ENCODE peak calls at places on chromosome 16, in seven cellular contexts. E is lung; R is astrocyte of the spinal cord; T is activated CD4-positive, alpha-beta T cell treated with anti-CD3 and anti-CD28 coated beads for 48 hours; B is stimulated activated CD8-positive, alpha-beta memory T cell treated with anti-CD3 and anti-CD28 coated beads, Interleukin-12 subunit alpha, Interleukin-12 subunit beta, amount 100 ng/mL, for 4 hours; I is A549; J is hypothalamus. Q is an unnamed sample.

GRCh38 chr16:59859606-59860402 is 1125.7 kb upstream of the GOT2 start:
- DNase-seq in E (no peak), J (no peak), R (no peak), I (no peak), T (no peak), B (no peak), Q (no peak)

GRCh38 chr16:919658-920631 is 50.8 kb downstream of the LMF1 start:
- DNase-seq in B (no peak), I (no peak), J (no peak), T (no peak), R (peak), E (no peak), Q (no peak)

GRCh38 chr16:27483083-27483437 is 66.7 kb downstream of the GTF3C1 start:
- DNase-seq in J (no peak), T (no peak), B (no peak), E (no peak), I (no peak), R (no peak), Q (no peak)

GRCh38 chr16:6880263-6880662 is 452.4 kb upstream of the RBFOX1 start:
- DNase-seq in B (no peak), R (no peak), I (no peak), T (no peak), E (no peak), J (no peak), Q (no peak)

GRCh38 chr16:3950343-3951193 is 70.1 kb upstream of the CREBBP start:
- DNase-seq in B (no peak), E (peak), R (peak), I (peak), J (no peak), T (no peak), Q (no peak)

GRCh38 chr16:82011199-82011641 is at the start of gene SDR42E1:
- DNase-seq in B (peak), I (peak), R (no peak), T (peak), E (peak), J (no peak), Q (no peak)

GRCh38 chr16:70682239-70683145 is 3.4 kb downstream of the MTSS2 start:
- DNase-seq in T (no peak), I (no peak), E (no peak), J (no peak), B (no peak), R (no peak), Q (no peak)

GRCh38 chr16:48194828-48195566 is 39.2 kb upstream of the ABCC12 start:
- DNase-seq in B (no peak), J (no peak), I (peak), R (peak), T (no peak), E (no peak), Q (no peak)

GRCh38 chr16:29871822-29872546 is 9.0 kb upstream of the CDIPT start:
- DNase-seq in J (no peak), R (no peak), T (no peak), E (no peak), I (no peak), B (no peak), Q (no peak)

GRCh38 chr16:84879569-84880487 is 60.0 kb downstream of the CRISPLD2 start:
- DNase-seq in T (no peak), R (no peak), E (no peak), J (no peak), I (peak), B (no peak), Q (no peak)

GRCh38 chr16:50585331-50585776 is 37.2 kb downstream of the NKD1 start:
- DNase-seq in T (no peak), B (no peak), E (peak), R (no peak), J (peak), I (no peak), Q (peak)

GRCh38 chr16:82701302-82702022 is 74.7 kb downstream of the CDH13 start:
- DNase-seq in E (no peak), B (no peak), I (no peak), R (peak), T (no peak), J (no peak), Q (no peak)

GRCh38 chr16:88505405-88506082 is 52.5 kb downstream of the ZFPM1 start:
- DNase-seq in E (peak), J (no peak), B (peak), I (peak), T (peak), R (no peak), Q (no peak)

GRCh38 chr16:75044800-75045361 is 46.1 kb downstream of the ZNRF1 start:
- DNase-seq in T (no peak), E (peak), J (no peak), R (peak), I (peak), B (no peak), Q (peak)

GRCh38 chr16:27317320-27317719 is 3.5 kb downstream of the IL4R start:
- DNase-seq in J (no peak), T (peak), R (no peak), B (no peak), E (no peak), I (no peak), Q (no peak)

GRCh38 chr16:23847938-23848337 is 12.2 kb downstream of the PRKCB start:
- DNase-seq in E (no peak), T (peak), B (peak), J (no peak), I (no peak), R (no peak), Q (no peak)

GRCh38 chr16:23836404-23837291 is 865 bp downstream of the PRKCB start:
- DNase-seq in R (no peak), J (no peak), B (peak), I (no peak), T (peak), E (peak), Q (no peak)

GRCh38 chr16:75648265-75649076 is 898 bp downstream of the TERF2IP start:
- DNase-seq in J (peak), T (peak), I (peak), E (peak), R (peak), B (peak), Q (peak)

GRCh38 chr16:87062569-87063442 is 254.4 kb downstream of the C16orf95 start:
- DNase-seq in T (peak), I (peak), J (no peak), E (peak), R (peak), B (no peak), Q (peak)

GRCh38 chr16:70158261-70158939 is 15.2 kb upstream of the CLEC18C start:
- DNase-seq in T (no peak), R (no peak), B (no peak), J (no peak), I (peak), E (no peak), Q (no peak)

GRCh38 chr16:78642621-78643285 is 543.3 kb downstream of the WWOX start:
- DNase-seq in J (no peak), R (no peak), E (no peak), T (no peak), I (no peak), B (no peak), Q (no peak)

GRCh38 chr16:50467943-50468748 is 80.0 kb upstream of the NKD1 start:
- DNase-seq in T (peak), J (no peak), E (no peak), R (peak), I (no peak), B (no peak), Q (peak)

GRCh38 chr16:50611332-50611934 is 63.2 kb downstream of the NKD1 start:
- DNase-seq in B (no peak), R (no peak), I (no peak), T (no peak), J (no peak), E (no peak), Q (no peak)

GRCh38 chr16:5490499-5490898 is 392.9 kb upstream of the EEF2KMT start:
- DNase-seq in B (no peak), T (peak), E (no peak), I (peak), R (no peak), J (peak), Q (peak)

GRCh38 chr16:13550254-13550653 is 369.7 kb upstream of the ERCC4 start:
- DNase-seq in I (no peak), R (no peak), J (no peak), E (no peak), B (no peak), T (no peak), Q (no peak)

GRCh38 chr16:24986512-24987303 is 28.5 kb downstream of the ARHGAP17 start:
- DNase-seq in T (no peak), B (no peak), E (no peak), I (peak), J (no peak), R (peak), Q (no peak)

GRCh38 chr16:89113152-89113547 is 19.5 kb downstream of the ACSF3 start:
- DNase-seq in I (no peak), J (no peak), B (no peak), R (no peak), T (no peak), E (no peak), Q (no peak)

GRCh38 chr16:56855201-56855600 is 9.8 kb upstream of the SLC12A3 start:
- DNase-seq in I (no peak), R (no peak), E (no peak), B (no peak), T (no peak), J (no peak), Q (no peak)

GRCh38 chr16:86398622-86399021 is 111.7 kb upstream of the FOXF1 start:
- DNase-seq in J (no peak), T (no peak), B (no peak), I (no peak), R (peak), E (no peak), Q (peak)

GRCh38 chr16:63192969-63193368 is 1156.7 kb upstream of the CDH8 start:
- DNase-seq in I (no peak), R (no peak), T (no peak), B (no peak), J (no peak), E (no peak), Q (no peak)

GRCh38 chr16:14669776-14670175 is 24.3 kb downstream of the PLA2G10 start:
- DNase-seq in E (peak), B (no peak), I (peak), J (no peak), T (peak), R (no peak), Q (no peak)